ENCODE peak calls at places on chromosomes 5 and 9, in eight cellular contexts. B is body of pancreas, G is HFF-Myc, F is fibroblast of mammary gland, H is GM23248, K is aorta, E is SK-N-SH, O is fibroblast of lung. X is an unnamed sample.

GRCh38 chr9:90722116-90722515 is 79.5 kb upstream of the DIRAS2 start:
- DNase-seq in E (no peak), B (no peak), K (no peak), F (no peak), O (no peak), G (no peak), H (no peak), X (no peak)

GRCh38 chr9:102594216-102594615 is 400.9 kb upstream of the CYLC2 start:
- DNase-seq in B (no peak), H (no peak), O (no peak), E (no peak), K (no peak), G (no peak), F (no peak), X (no peak)

GRCh38 chr9:115411993-115412452 is 294.1 kb upstream of the TNC start:
- DNase-seq in F (peak; percentile 88), K (no peak), H (peak; percentile 87), B (peak; percentile 3), G (peak; percentile 56), O (no peak), E (no peak), X (no peak)

GRCh38 chr5:56479701-56480304 is 246.7 kb upstream of the ANKRD55 start:
- DNase-seq in B (no peak), G (no peak), O (no peak), E (peak; percentile 65), H (no peak), K (no peak), F (no peak), X (no peak)

GRCh38 chr9:121321039-121321503 is 49.0 kb downstream of the STOM start:
- DNase-seq in F (no peak), E (no peak), O (peak; percentile 46), B (no peak), G (no peak), H (no peak), K (no peak), X (no peak)

GRCh38 chr5:136374003-136374402 is 8.7 kb upstream of the TRPC7 start:
- DNase-seq in G (peak; percentile 20), H (peak; percentile 6), K (no peak), O (no peak), B (no peak), F (peak; percentile 18), E (no peak), X (peak; percentile 26)

GRCh38 chr9:113343732-113344231 is 3.7 kb upstream of the WDR31 start:
- DNase-seq in H (peak; percentile 42), F (peak; percentile 46), E (peak; percentile 67), K (peak; percentile 83), O (peak; percentile 50), B (peak; percentile 87), G (peak; percentile 32), X (peak; percentile 73)

GRCh38 chr5:36078430-36078829 is 11.7 kb upstream of the UGT3A2 start:
- DNase-seq in O (no peak), E (no peak), G (no peak), F (no peak), H (no peak), B (no peak), K (no peak), X (no peak)

GRCh38 chr9:126415741-126416370 is 89.2 kb downstream of the MVB12B start:
- DNase-seq in O (no peak), K (peak; percentile 57), H (no peak), F (no peak), B (no peak), E (no peak), G (no peak), X (no peak)

GRCh38 chr5:168600409-168600808 is 21.2 kb upstream of the PANK3 start:
- DNase-seq in B (peak; percentile 44), F (no peak), K (no peak), E (peak; percentile 79), O (no peak), H (no peak), G (no peak), X (no peak)

GRCh38 chr5:68587181-68587580 is 371.6 kb downstream of the PIK3R1 start:
- DNase-seq in H (peak; percentile 68), E (no peak), K (no peak), O (no peak), B (no peak), F (peak; percentile 18), G (no peak), X (no peak)

GRCh38 chr9:127968046-127968445 is 12.7 kb downstream of the EEIG1 start:
- DNase-seq in G (no peak), E (no peak), H (peak; percentile 76), O (peak; percentile 38), K (no peak), F (peak; percentile 79), B (no peak), X (no peak)

GRCh38 chr5:62608529-62609511 is 30.2 kb downstream of the LRRC70 start:
- DNase-seq in B (no peak), K (no peak), E (no peak), H (no peak), G (no peak), F (peak; percentile 6), O (no peak), X (no peak)

GRCh38 chr5:104372796-104373195 is 810.2 kb upstream of the NUDT12 start:
- DNase-seq in E (no peak), B (no peak), F (no peak), K (no peak), O (no peak), H (no peak), G (no peak), X (no peak)

GRCh38 chr9:90872835-90873294 is 71.2 kb downstream of the SYK start:
- DNase-seq in O (no peak), G (no peak), E (no peak), K (no peak), B (no peak), F (peak; percentile 25), H (peak; percentile 47), X (no peak)

DNA sequence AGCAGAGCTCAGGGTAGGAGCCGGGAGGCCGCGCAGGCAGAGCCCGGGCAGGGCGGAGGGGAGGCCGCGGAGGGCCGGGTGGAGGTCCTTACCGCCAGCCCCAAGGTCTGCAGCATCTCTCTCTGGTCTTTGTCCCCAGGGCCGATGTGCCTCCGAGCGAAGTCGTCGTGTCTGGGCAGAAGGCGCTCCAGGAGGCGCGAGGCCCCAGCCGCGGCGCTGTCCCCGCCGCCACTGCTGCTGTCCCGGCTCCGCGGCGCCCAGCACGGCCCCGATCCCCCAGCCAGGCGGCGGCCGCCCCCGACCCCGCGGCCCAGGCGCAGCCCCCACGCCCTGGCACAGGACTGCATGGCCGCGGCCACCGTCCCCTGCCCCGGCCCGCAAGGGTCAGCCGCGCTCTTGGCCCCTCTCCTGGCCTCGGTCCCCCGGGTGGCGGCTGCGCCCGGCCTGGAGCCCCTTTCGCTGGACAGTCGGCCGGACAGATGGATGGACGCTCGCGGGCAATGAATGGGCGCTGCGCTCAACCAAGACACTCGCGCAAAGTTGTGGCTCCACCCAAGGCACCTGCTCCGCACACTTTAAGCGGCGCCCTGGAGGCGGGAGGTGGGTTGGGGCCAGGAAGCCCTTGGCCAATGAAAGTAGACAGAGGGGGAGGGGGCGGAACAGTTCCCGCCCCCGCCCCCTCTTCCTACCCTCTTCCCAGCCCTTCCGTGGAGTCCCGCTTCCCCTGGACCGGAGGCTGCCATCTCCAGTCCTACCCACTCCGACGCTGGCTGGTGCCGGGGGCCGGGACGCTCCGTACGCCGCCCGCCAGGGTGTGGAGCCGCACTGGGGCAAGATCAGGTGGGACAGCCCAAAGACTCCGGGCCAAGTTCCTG is at the start of gene GLDC:
- DNase-seq in H (no peak), G (no peak), B (peak; percentile 77), E (peak; percentile 98), O (no peak), K (peak; percentile 80), F (no peak), X (peak; percentile 74)
- H3K4me3 ChIP-seq in H (peak within 1 kb of the TSS; percentile 15), G (peak within 1 kb of the TSS; percentile 20), B (peak within 1 kb of the TSS; percentile 28), E (peak within 1 kb of the TSS; percentile 60), O (peak within 1 kb of the TSS; percentile 49), K (peak within 1 kb of the TSS; percentile 33), F (peak within 1 kb of the TSS; percentile 15), X (peak within 1 kb of the TSS; percentile 74)

GRCh38 chr5:133340002-133340755 is 272.2 kb downstream of the FSTL4 start:
- DNase-seq in B (no peak), O (no peak), K (no peak), F (no peak), G (no peak), E (no peak), H (peak; percentile 45), X (no peak)

GRCh38 chr5:133340822-133341221 is 271.5 kb downstream of the FSTL4 start:
- DNase-seq in F (no peak), K (peak; percentile 35), B (no peak), E (no peak), H (no peak), O (no peak), G (no peak), X (no peak)

GRCh38 chr5:133337795-133338445 is 274.4 kb downstream of the FSTL4 start:
- DNase-seq in F (no peak), K (peak; percentile 31), H (no peak), B (no peak), G (no peak), O (no peak), E (no peak), X (no peak)

GRCh38 chr5:133336969-133337410 is 275.4 kb downstream of the FSTL4 start:
- DNase-seq in E (no peak), B (no peak), K (peak; percentile 24), F (no peak), O (no peak), H (no peak), G (no peak), X (no peak)

GRCh38 chr5:133338504-133339355 is 273.6 kb downstream of the FSTL4 start:
- DNase-seq in E (no peak), G (no peak), K (peak; percentile 55), F (no peak), H (no peak), O (no peak), B (no peak), X (no peak)
- H3K4me3 ChIP-seq in E (no peak overlapping the region), G (no peak overlapping the region), K (no peak overlapping the region), F (no peak overlapping the region), H (no peak overlapping the region), O (no peak overlapping the region), B (no peak overlapping the region), X (no peak overlapping the region)

GRCh38 chr5:95959051-95959963 is 2.3 kb downstream of the ELL2 start:
- DNase-seq in O (peak; percentile 48), H (peak; percentile 48), G (no peak), K (no peak), F (peak; percentile 49), B (peak; percentile 24), E (no peak), X (no peak)

GRCh38 chr5:95959964-95960801 is 1.5 kb downstream of the ELL2 start:
- DNase-seq in F (peak; percentile 47), K (no peak), E (peak; percentile 45), B (peak; percentile 50), O (peak; percentile 62), G (no peak), H (peak; percentile 59), X (no peak)

GRCh38 chr5:95956900-95957293 is 4.8 kb downstream of the ELL2 start:
- DNase-seq in K (no peak), B (no peak), G (no peak), F (no peak), E (no peak), O (no peak), H (no peak), X (no peak)

GRCh38 chr5:95957804-95958203 is 3.8 kb downstream of the ELL2 start:
- DNase-seq in G (no peak), H (no peak), B (no peak), E (no peak), F (no peak), K (no peak), O (no peak), X (no peak)

GRCh38 chr5:95958308-95959014 is 3.2 kb downstream of the ELL2 start:
- DNase-seq in G (no peak), E (no peak), O (peak; percentile 43), H (peak; percentile 71), B (peak; percentile 57), F (peak; percentile 56), K (peak; percentile 74), X (no peak)
- H3K4me3 ChIP-seq in G (peak overlapping the region; percentile 68), E (peak overlapping the region; percentile 85), O (peak overlapping the region; percentile 96), H (peak overlapping the region; percentile 97), B (no peak overlapping the region), F (peak overlapping the region; percentile 77), K (peak overlapping the region; percentile 86), X (peak overlapping the region; percentile 78)

GRCh38 chr9:134365791-134366222 is 39.6 kb downstream of the RXRA start:
- DNase-seq in E (peak; percentile 85), B (no peak), O (peak; percentile 44), K (no peak), G (peak; percentile 46), H (peak; percentile 61), F (peak; percentile 49), X (peak; percentile 69)
- H3K4me3 ChIP-seq in E (no peak overlapping the region), B (no peak overlapping the region), O (no peak overlapping the region), K (no peak overlapping the region), G (peak overlapping the region; percentile 3), H (no peak overlapping the region), F (no peak overlapping the region), X (no peak overlapping the region)